ENCODE peak calls at places on chromosomes 16 and 17, in ten cellular contexts. One of them, this sample, is unnamed.

GRCh38 chr16:81786321-81786720 is 7.2 kb downstream of the PLCG2 start:
- DNase-seq in fibroblast of mammary gland: no peak
- DNase-seq in mesothelial cell of epicardium: no peak
- DNase-seq in natural killer cell: no peak
- DNase-seq in endothelial cell of umbilical vein: peak; percentile 36
- DNase-seq in HepG2: no peak
- DNase-seq in activated T-helper 1 cell treated with Interleukin-2 at 50 U/mL for 16 hours: no peak
- DNase-seq in fibroblast of lung: peak; percentile 57
- DNase-seq in stimulated activated CD8-positive, alpha-beta memory T cell treated with anti-CD3 and anti-CD28 coated beads, Interleukin-4, amount 100 ng/mL, for 1 hour: no peak
- DNase-seq in activated T-cell treated with anti-CD3 and anti-CD28 coated beads for 1 hour: no peak
- DNase-seq in this sample: peak; percentile 38

GRCh38 chr17:38511126-38512108 is 83.2 kb downstream of the ARHGAP23 start:
- DNase-seq in fibroblast of mammary gland: peak; percentile 59
- DNase-seq in mesothelial cell of epicardium: no peak
- DNase-seq in natural killer cell: no peak
- DNase-seq in endothelial cell of umbilical vein: no peak
- DNase-seq in HepG2: no peak
- DNase-seq in activated T-helper 1 cell treated with Interleukin-2 at 50 U/mL for 16 hours: no peak
- DNase-seq in fibroblast of lung: peak; percentile 74
- DNase-seq in stimulated activated CD8-positive, alpha-beta memory T cell treated with anti-CD3 and anti-CD28 coated beads, Interleukin-4, amount 100 ng/mL, for 1 hour: no peak
- DNase-seq in activated T-cell treated with anti-CD3 and anti-CD28 coated beads for 1 hour: no peak
- DNase-seq in this sample: peak; percentile 38

GRCh38 chr17:74125160-74125559 is 78.3 kb upstream of the RPL38 start:
- DNase-seq in fibroblast of mammary gland: no peak
- DNase-seq in mesothelial cell of epicardium: no peak
- DNase-seq in natural killer cell: no peak
- DNase-seq in endothelial cell of umbilical vein: no peak
- DNase-seq in HepG2: no peak
- DNase-seq in activated T-helper 1 cell treated with Interleukin-2 at 50 U/mL for 16 hours: no peak
- DNase-seq in fibroblast of lung: no peak
- DNase-seq in stimulated activated CD8-positive, alpha-beta memory T cell treated with anti-CD3 and anti-CD28 coated beads, Interleukin-4, amount 100 ng/mL, for 1 hour: no peak
- DNase-seq in activated T-cell treated with anti-CD3 and anti-CD28 coated beads for 1 hour: no peak
- DNase-seq in this sample: no peak

GRCh38 chr17:82933911-82934310 is 94.1 kb upstream of the ZNF750 start:
- DNase-seq in fibroblast of mammary gland: no peak
- DNase-seq in mesothelial cell of epicardium: no peak
- DNase-seq in natural killer cell: no peak
- DNase-seq in endothelial cell of umbilical vein: no peak
- DNase-seq in HepG2: no peak
- DNase-seq in activated T-helper 1 cell treated with Interleukin-2 at 50 U/mL for 16 hours: no peak
- DNase-seq in fibroblast of lung: no peak
- DNase-seq in stimulated activated CD8-positive, alpha-beta memory T cell treated with anti-CD3 and anti-CD28 coated beads, Interleukin-4, amount 100 ng/mL, for 1 hour: no peak
- DNase-seq in activated T-cell treated with anti-CD3 and anti-CD28 coated beads for 1 hour: no peak
- DNase-seq in this sample: peak; percentile 14

GRCh38 chr17:62963296-62963695 is 2.7 kb upstream of the TANC2 start:
- DNase-seq in fibroblast of mammary gland: peak; percentile 94
- DNase-seq in mesothelial cell of epicardium: no peak
- DNase-seq in natural killer cell: no peak
- DNase-seq in endothelial cell of umbilical vein: peak; percentile 18
- DNase-seq in HepG2: no peak
- DNase-seq in activated T-helper 1 cell treated with Interleukin-2 at 50 U/mL for 16 hours: no peak
- DNase-seq in fibroblast of lung: peak; percentile 93
- DNase-seq in stimulated activated CD8-positive, alpha-beta memory T cell treated with anti-CD3 and anti-CD28 coated beads, Interleukin-4, amount 100 ng/mL, for 1 hour: no peak
- DNase-seq in activated T-cell treated with anti-CD3 and anti-CD28 coated beads for 1 hour: no peak
- DNase-seq in this sample: no peak

GRCh38 chr17:44830359-44831269 is 527 bp upstream of the GJC1 start:
- DNase-seq in fibroblast of mammary gland: no peak
- DNase-seq in mesothelial cell of epicardium: no peak
- DNase-seq in natural killer cell: no peak
- DNase-seq in endothelial cell of umbilical vein: peak; percentile 29
- DNase-seq in HepG2: no peak
- DNase-seq in activated T-helper 1 cell treated with Interleukin-2 at 50 U/mL for 16 hours: no peak
- DNase-seq in fibroblast of lung: no peak
- DNase-seq in stimulated activated CD8-positive, alpha-beta memory T cell treated with anti-CD3 and anti-CD28 coated beads, Interleukin-4, amount 100 ng/mL, for 1 hour: no peak
- DNase-seq in activated T-cell treated with anti-CD3 and anti-CD28 coated beads for 1 hour: no peak
- DNase-seq in this sample: peak; percentile 50

GRCh38 chr17:70767102-70767701 is 597.9 kb downstream of the KCNJ2 start:
- DNase-seq in fibroblast of mammary gland: peak; percentile 44
- DNase-seq in mesothelial cell of epicardium: no peak
- DNase-seq in natural killer cell: no peak
- DNase-seq in endothelial cell of umbilical vein: no peak
- DNase-seq in HepG2: peak; percentile 31
- DNase-seq in activated T-helper 1 cell treated with Interleukin-2 at 50 U/mL for 16 hours: no peak
- DNase-seq in fibroblast of lung: peak; percentile 33
- DNase-seq in stimulated activated CD8-positive, alpha-beta memory T cell treated with anti-CD3 and anti-CD28 coated beads, Interleukin-4, amount 100 ng/mL, for 1 hour: no peak
- DNase-seq in activated T-cell treated with anti-CD3 and anti-CD28 coated beads for 1 hour: no peak
- DNase-seq in this sample: peak; percentile 77

GRCh38 chr17:39553326-39553945 is 54.3 kb downstream of the NEUROD2 start:
- DNase-seq in fibroblast of mammary gland: peak; percentile 50
- DNase-seq in mesothelial cell of epicardium: no peak
- DNase-seq in natural killer cell: no peak
- DNase-seq in endothelial cell of umbilical vein: peak; percentile 32
- DNase-seq in HepG2: no peak
- DNase-seq in activated T-helper 1 cell treated with Interleukin-2 at 50 U/mL for 16 hours: no peak
- DNase-seq in fibroblast of lung: peak; percentile 69
- DNase-seq in stimulated activated CD8-positive, alpha-beta memory T cell treated with anti-CD3 and anti-CD28 coated beads, Interleukin-4, amount 100 ng/mL, for 1 hour: no peak
- DNase-seq in activated T-cell treated with anti-CD3 and anti-CD28 coated beads for 1 hour: no peak
- DNase-seq in this sample: peak; percentile 70

GRCh38 chr17:37607637-37608368 is 1.4 kb downstream of the SYNRG start:
- DNase-seq in fibroblast of mammary gland: no peak
- DNase-seq in mesothelial cell of epicardium: no peak
- DNase-seq in natural killer cell: no peak
- DNase-seq in endothelial cell of umbilical vein: no peak
- DNase-seq in HepG2: no peak
- DNase-seq in activated T-helper 1 cell treated with Interleukin-2 at 50 U/mL for 16 hours: peak; percentile 1
- DNase-seq in fibroblast of lung: no peak
- DNase-seq in stimulated activated CD8-positive, alpha-beta memory T cell treated with anti-CD3 and anti-CD28 coated beads, Interleukin-4, amount 100 ng/mL, for 1 hour: no peak
- DNase-seq in activated T-cell treated with anti-CD3 and anti-CD28 coated beads for 1 hour: peak; percentile 5
- DNase-seq in this sample: no peak

GRCh38 chr16:57372372-57373116 is at the start of gene CX3CL1:
- DNase-seq in fibroblast of mammary gland: peak; percentile 29
- DNase-seq in mesothelial cell of epicardium: peak; percentile 71
- DNase-seq in natural killer cell: no peak
- DNase-seq in endothelial cell of umbilical vein: peak; percentile 55
- DNase-seq in HepG2: peak; percentile 99
- DNase-seq in activated T-helper 1 cell treated with Interleukin-2 at 50 U/mL for 16 hours: no peak
- DNase-seq in fibroblast of lung: peak; percentile 75
- DNase-seq in stimulated activated CD8-positive, alpha-beta memory T cell treated with anti-CD3 and anti-CD28 coated beads, Interleukin-4, amount 100 ng/mL, for 1 hour: no peak
- DNase-seq in activated T-cell treated with anti-CD3 and anti-CD28 coated beads for 1 hour: no peak
- DNase-seq in this sample: peak; percentile 35

GRCh38 chr16:84985079-84986065 is 26.0 kb downstream of the ZDHHC7 start:
- DNase-seq in fibroblast of mammary gland: peak; percentile 94
- DNase-seq in mesothelial cell of epicardium: no peak
- DNase-seq in natural killer cell: no peak
- DNase-seq in endothelial cell of umbilical vein: no peak
- DNase-seq in HepG2: no peak
- DNase-seq in activated T-helper 1 cell treated with Interleukin-2 at 50 U/mL for 16 hours: no peak
- DNase-seq in fibroblast of lung: peak; percentile 91
- DNase-seq in stimulated activated CD8-positive, alpha-beta memory T cell treated with anti-CD3 and anti-CD28 coated beads, Interleukin-4, amount 100 ng/mL, for 1 hour: no peak
- DNase-seq in activated T-cell treated with anti-CD3 and anti-CD28 coated beads for 1 hour: no peak
- DNase-seq in this sample: peak; percentile 81

GRCh38 chr17:12734852-12735430 is 54.4 kb upstream of the ARHGAP44 start:
- DNase-seq in fibroblast of mammary gland: no peak
- DNase-seq in mesothelial cell of epicardium: no peak
- DNase-seq in natural killer cell: no peak
- DNase-seq in endothelial cell of umbilical vein: no peak
- DNase-seq in HepG2: no peak
- DNase-seq in activated T-helper 1 cell treated with Interleukin-2 at 50 U/mL for 16 hours: no peak
- DNase-seq in fibroblast of lung: no peak
- DNase-seq in stimulated activated CD8-positive, alpha-beta memory T cell treated with anti-CD3 and anti-CD28 coated beads, Interleukin-4, amount 100 ng/mL, for 1 hour: no peak
- DNase-seq in activated T-cell treated with anti-CD3 and anti-CD28 coated beads for 1 hour: no peak
- DNase-seq in this sample: no peak